ENCODE peak calls at places on chromosome X, in ten cellular contexts. One of them, this sample, is unnamed.

GRCh38 chrX:44017726-44018125 is 44.5 kb upstream of the NDP start:
- DNase-seq in NCI-H345: no peak
- DNase-seq in mesendoderm: no peak
- DNase-seq in NCI-H1417 treated with DMSO at 0.1 percent for 48 hours: no peak
- DNase-seq in osteocyte: no peak
- DNase-seq in mesenchymal stem cell: no peak
- DNase-seq in small intestine: peak
- DNase-seq in activated naive CD4-positive, alpha-beta T cell treated with anti-CD3 and anti-CD28 coated beads for 36 hours: no peak
- DNase-seq in GM23338: no peak
- DNase-seq in heart right ventricle: no peak
- DNase-seq in this sample: no peak

GRCh38 chrX:153336128-153336894 is 2.4 kb downstream of the ZNF275 start:
- DNase-seq in NCI-H345: no peak
- DNase-seq in mesendoderm: no peak
- DNase-seq in NCI-H1417 treated with DMSO at 0.1 percent for 48 hours: no peak
- DNase-seq in osteocyte: peak
- DNase-seq in mesenchymal stem cell: no peak
- DNase-seq in small intestine: no peak
- DNase-seq in activated naive CD4-positive, alpha-beta T cell treated with anti-CD3 and anti-CD28 coated beads for 36 hours: peak
- DNase-seq in GM23338: no peak
- DNase-seq in heart right ventricle: no peak
- DNase-seq in this sample: no peak

GRCh38 chrX:138745215-138745614 is 33.7 kb upstream of the FGF13 start:
- DNase-seq in NCI-H345: peak
- DNase-seq in mesendoderm: peak
- DNase-seq in NCI-H1417 treated with DMSO at 0.1 percent for 48 hours: no peak
- DNase-seq in osteocyte: no peak
- DNase-seq in mesenchymal stem cell: peak
- DNase-seq in small intestine: peak
- DNase-seq in activated naive CD4-positive, alpha-beta T cell treated with anti-CD3 and anti-CD28 coated beads for 36 hours: peak
- DNase-seq in GM23338: peak
- DNase-seq in heart right ventricle: no peak
- DNase-seq in this sample: peak

GRCh38 chrX:103157511-103158316 is 57.2 kb upstream of the BEX4 start:
- DNase-seq in NCI-H345: peak
- DNase-seq in mesendoderm: peak
- DNase-seq in NCI-H1417 treated with DMSO at 0.1 percent for 48 hours: no peak
- DNase-seq in osteocyte: no peak
- DNase-seq in mesenchymal stem cell: peak
- DNase-seq in small intestine: peak
- DNase-seq in activated naive CD4-positive, alpha-beta T cell treated with anti-CD3 and anti-CD28 coated beads for 36 hours: peak
- DNase-seq in GM23338: peak
- DNase-seq in heart right ventricle: no peak
- DNase-seq in this sample: peak

GRCh38 chrX:105315301-105315700 is 94.8 kb upstream of the TEX13A start:
- DNase-seq in NCI-H345: no peak
- DNase-seq in mesendoderm: no peak
- DNase-seq in NCI-H1417 treated with DMSO at 0.1 percent for 48 hours: no peak
- DNase-seq in osteocyte: no peak
- DNase-seq in mesenchymal stem cell: no peak
- DNase-seq in small intestine: no peak
- DNase-seq in activated naive CD4-positive, alpha-beta T cell treated with anti-CD3 and anti-CD28 coated beads for 36 hours: no peak
- DNase-seq in GM23338: no peak
- DNase-seq in heart right ventricle: no peak
- DNase-seq in this sample: no peak

GRCh38 chrX:150258463-150259430 is 104.4 kb upstream of the MAMLD1 start:
- DNase-seq in NCI-H345: no peak
- DNase-seq in mesendoderm: no peak
- DNase-seq in NCI-H1417 treated with DMSO at 0.1 percent for 48 hours: no peak
- DNase-seq in osteocyte: peak
- DNase-seq in mesenchymal stem cell: no peak
- DNase-seq in small intestine: no peak
- DNase-seq in activated naive CD4-positive, alpha-beta T cell treated with anti-CD3 and anti-CD28 coated beads for 36 hours: no peak
- DNase-seq in GM23338: no peak
- DNase-seq in heart right ventricle: no peak
- DNase-seq in this sample: no peak

GRCh38 chrX:143121471-143121870 is 95.7 kb downstream of the SPANXN4 start:
- DNase-seq in NCI-H345: peak
- DNase-seq in mesendoderm: no peak
- DNase-seq in NCI-H1417 treated with DMSO at 0.1 percent for 48 hours: peak
- DNase-seq in osteocyte: no peak
- DNase-seq in mesenchymal stem cell: no peak
- DNase-seq in small intestine: no peak
- DNase-seq in activated naive CD4-positive, alpha-beta T cell treated with anti-CD3 and anti-CD28 coated beads for 36 hours: no peak
- DNase-seq in GM23338: no peak
- DNase-seq in heart right ventricle: no peak
- DNase-seq in this sample: peak

GRCh38 chrX:150486011-150486410 is 82.4 kb upstream of the MTM1 start:
- DNase-seq in NCI-H345: peak
- DNase-seq in mesendoderm: peak
- DNase-seq in NCI-H1417 treated with DMSO at 0.1 percent for 48 hours: no peak
- DNase-seq in osteocyte: no peak
- DNase-seq in mesenchymal stem cell: peak
- DNase-seq in small intestine: peak
- DNase-seq in activated naive CD4-positive, alpha-beta T cell treated with anti-CD3 and anti-CD28 coated beads for 36 hours: peak
- DNase-seq in GM23338: peak
- DNase-seq in heart right ventricle: peak
- DNase-seq in this sample: peak

GRCh38 chrX:154818916-154819770 is 13.9 kb upstream of the MPP1 start:
- DNase-seq in NCI-H345: no peak
- DNase-seq in mesendoderm: no peak
- DNase-seq in NCI-H1417 treated with DMSO at 0.1 percent for 48 hours: no peak
- DNase-seq in osteocyte: no peak
- DNase-seq in mesenchymal stem cell: no peak
- DNase-seq in small intestine: peak
- DNase-seq in activated naive CD4-positive, alpha-beta T cell treated with anti-CD3 and anti-CD28 coated beads for 36 hours: no peak
- DNase-seq in GM23338: no peak
- DNase-seq in heart right ventricle: no peak
- DNase-seq in this sample: no peak

GRCh38 chrX:103616676-103617186 is 9.0 kb downstream of the TCEAL3 start:
- DNase-seq in NCI-H345: no peak
- DNase-seq in mesendoderm: peak
- DNase-seq in NCI-H1417 treated with DMSO at 0.1 percent for 48 hours: no peak
- DNase-seq in osteocyte: no peak
- DNase-seq in mesenchymal stem cell: no peak
- DNase-seq in small intestine: no peak
- DNase-seq in activated naive CD4-positive, alpha-beta T cell treated with anti-CD3 and anti-CD28 coated beads for 36 hours: no peak
- DNase-seq in GM23338: no peak
- DNase-seq in heart right ventricle: no peak
- DNase-seq in this sample: no peak

GRCh38 chrX:107718156-107718621 is 57.4 kb downstream of the TSC22D3 start:
- DNase-seq in NCI-H345: peak
- DNase-seq in mesendoderm: peak
- DNase-seq in NCI-H1417 treated with DMSO at 0.1 percent for 48 hours: peak
- DNase-seq in osteocyte: peak
- DNase-seq in mesenchymal stem cell: peak
- DNase-seq in small intestine: peak
- DNase-seq in activated naive CD4-positive, alpha-beta T cell treated with anti-CD3 and anti-CD28 coated beads for 36 hours: peak
- DNase-seq in GM23338: peak
- DNase-seq in heart right ventricle: no peak
- DNase-seq in this sample: peak

This sample was measured in NCI-H82.